ENCODE peak calls at places on chromosomes 1 and 21, in nine cellular contexts. K, J, F, T, W, N, H, X and U are unnamed samples.

GRCh38 chr1:23591460-23592208 is 32.3 kb upstream of the ID3 start:
- DNase-seq in H (no peak), W (no peak), J (peak), K (no peak), X (no peak), F (no peak), N (peak), T (peak), U (no peak)

GRCh38 chr1:157170677-157171515 is 32.7 kb upstream of the ETV3 start:
- DNase-seq in H (peak), K (peak), F (peak), N (no peak), X (no peak), J (peak), W (peak), T (peak), U (peak)

GRCh38 chr1:111415461-111415860 is 12.1 kb downstream of the OVGP1 start:
- DNase-seq in K (no peak), W (no peak), H (no peak), N (no peak), X (no peak), J (no peak), T (no peak), F (no peak), U (no peak)

GRCh38 chr21:42707207-42707830 is 53.9 kb downstream of the PDE9A start:
- DNase-seq in F (no peak), J (no peak), T (no peak), H (no peak), X (no peak), W (no peak), K (no peak), N (no peak), U (no peak)

GRCh38 chr1:242467556-242468145 is 56.8 kb downstream of the PLD5 start:
- DNase-seq in T (peak), H (peak), X (peak), K (peak), J (peak), N (no peak), F (no peak), W (peak), U (peak)

GRCh38 chr1:211947396-211948295 is 87.7 kb downstream of the INTS7 start:
- DNase-seq in J (no peak), X (no peak), W (peak), K (no peak), N (no peak), F (no peak), T (no peak), H (no peak), U (no peak)

GRCh38 chr1:246691622-246692495 is 32.4 kb upstream of the SCCPDH start:
- DNase-seq in J (no peak), T (no peak), F (no peak), K (no peak), H (peak), X (no peak), N (no peak), W (peak), U (no peak)

GRCh38 chr1:191714810-191715209 is 443.5 kb upstream of the RGS18 start:
- DNase-seq in F (no peak), H (no peak), N (no peak), T (no peak), X (no peak), W (no peak), J (no peak), K (no peak), U (no peak)

GRCh38 chr1:184160942-184161698 is 109.6 kb downstream of the TSEN15 start:
- DNase-seq in N (no peak), T (no peak), X (no peak), H (peak), K (no peak), J (no peak), W (no peak), F (no peak), U (no peak)

GRCh38 chr21:42003051-42003461 is 7.1 kb downstream of the ZBTB21 start:
- DNase-seq in H (peak), J (no peak), W (no peak), F (no peak), K (no peak), X (no peak), T (no peak), N (no peak), U (no peak)

GRCh38 chr1:111904478-111905218 is 84.8 kb downstream of the KCND3 start:
- DNase-seq in F (no peak), X (no peak), T (peak), N (no peak), H (peak), W (peak), K (peak), J (no peak), U (no peak)

GRCh38 chr1:230867119-230867902 is 1.0 kb downstream of the C1orf198 start:
- DNase-seq in H (peak), N (no peak), F (no peak), J (no peak), T (no peak), W (no peak), K (peak), X (no peak), U (no peak)

GRCh38 chr1:181768216-181768929 is 285.1 kb downstream of the CACNA1E start:
- DNase-seq in N (no peak), J (no peak), F (no peak), H (no peak), K (peak), X (no peak), T (no peak), W (no peak), U (no peak)

GRCh38 chr1:44775930-44776748 is 799 bp downstream of the RPS8 start:
- DNase-seq in K (peak), T (peak), X (peak), F (peak), H (peak), N (peak), J (no peak), W (no peak), U (no peak)

GRCh38 chr1:44778705-44779576 is 3.6 kb downstream of the RPS8 start:
- DNase-seq in T (no peak), W (no peak), H (no peak), K (no peak), N (no peak), F (no peak), J (no peak), X (no peak), U (no peak)

GRCh38 chr1:44777547-44777946 is 2.2 kb downstream of the RPS8 start:
- DNase-seq in F (no peak), X (no peak), N (no peak), T (no peak), W (no peak), K (no peak), H (no peak), J (no peak), U (no peak)

GRCh38 chr1:44776749-44777068 is 1.4 kb downstream of the RPS8 start:
- DNase-seq in H (no peak), N (no peak), F (no peak), K (no peak), W (no peak), X (no peak), J (no peak), T (no peak), U (no peak)

GRCh38 chr1:44777969-44778635 is 2.8 kb downstream of the RPS8 start:
- DNase-seq in J (no peak), W (no peak), X (no peak), K (no peak), H (no peak), T (no peak), N (no peak), F (no peak), U (no peak)
- H3K4me3 ChIP-seq in J (peak), W (peak), X (no peak), K (no peak), H (no peak), T (no peak), N (no peak), F (no peak), U (peak)

DNA sequence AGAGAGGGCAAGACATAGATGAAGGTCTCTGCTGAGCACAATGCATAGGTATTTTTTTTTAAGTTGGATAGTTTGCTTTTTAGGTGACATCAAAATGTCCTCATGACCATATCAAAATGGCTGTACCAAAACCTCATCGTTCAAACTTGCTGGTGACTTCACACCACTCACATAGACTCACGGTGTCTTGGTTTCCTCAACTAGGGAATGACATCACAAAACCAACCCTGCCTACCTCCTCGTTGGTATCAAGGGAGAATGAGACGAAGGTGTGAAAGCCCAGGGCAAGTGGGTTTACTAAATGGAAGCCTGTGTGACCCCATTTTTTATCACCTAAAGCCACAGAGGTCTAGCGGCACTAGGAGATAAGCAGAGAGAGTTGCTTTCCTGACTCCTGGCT is 1.6 kb downstream of the PIGR start:
- DNase-seq in X (no peak), K (no peak), F (no peak), H (no peak), J (no peak), W (no peak), N (no peak), T (no peak), U (no peak)
- H3K4me3 ChIP-seq in X (no peak), K (no peak), F (no peak), H (no peak), J (no peak), W (no peak), N (no peak), T (no peak), U (no peak)

GRCh38 chr1:151512326-151512725 is 1.1 kb downstream of the CGN start:
- DNase-seq in W (no peak), N (no peak), X (no peak), H (no peak), K (peak), F (no peak), T (no peak), J (no peak), U (no peak)
- H3K4me3 ChIP-seq in W (peak), N (no peak), X (peak), H (no peak), K (peak), F (peak), T (no peak), J (peak), U (no peak)

GRCh38 chr1:160522622-160523345 is at the start of gene SLAMF6:
- DNase-seq in J (no peak), N (no peak), H (no peak), F (peak), W (no peak), K (no peak), T (no peak), X (no peak), U (no peak)
- H3K4me3 ChIP-seq in J (no peak), N (no peak), H (no peak), F (peak), W (no peak), K (no peak), T (no peak), X (no peak), U (no peak)

DNA sequence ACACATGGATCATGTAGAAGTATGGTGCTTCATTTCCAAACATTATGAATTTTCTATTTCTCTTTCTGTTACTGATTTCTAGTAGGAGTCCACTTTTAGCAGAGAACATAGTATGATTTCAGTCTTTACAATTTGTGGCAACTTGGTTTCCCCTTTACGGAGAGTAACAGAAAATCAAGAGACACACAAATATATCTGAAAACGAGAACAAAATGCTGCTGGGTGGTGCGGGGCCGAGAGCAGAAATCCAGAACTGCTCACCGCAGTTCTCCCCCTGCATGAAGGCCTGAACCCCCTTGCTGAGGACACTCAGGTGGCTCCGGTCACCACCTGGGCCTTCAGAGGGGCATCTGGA is 94.5 kb upstream of the FMN2 start:
- DNase-seq in N (no peak), X (no peak), H (peak), W (no peak), K (no peak), F (no peak), J (no peak), T (no peak), U (no peak)
- H3K4me3 ChIP-seq in N (no peak), X (no peak), H (no peak), W (peak), K (no peak), F (no peak), J (peak), T (no peak), U (peak)